ENCODE peak calls at places on chromosomes 4 and X, in six cellular contexts. D is astrocyte, I is K562, R is GM23248, B is Panc1, Q is IMR-90. Z is an unnamed sample.

GRCh38 chrX:106995678-106996077 is 4.3 kb downstream of the MORC4 start:
- DNase-seq in D (no peak), I (no peak), R (no peak), B (no peak), Q (no peak), Z (no peak)

GRCh38 chr4:72457158-72457557 is 111.9 kb downstream of the ADAMTS3 start:
- DNase-seq in D (peak; percentile 30), I (no peak), R (no peak), B (no peak), Q (no peak), Z (no peak)

GRCh38 chr4:119138046-119138445 is 2.4 kb downstream of the MYOZ2 start:
- DNase-seq in D (peak; percentile 51), I (no peak), R (no peak), B (no peak), Q (peak; percentile 61), Z (no peak)

GRCh38 chr4:815464-816146 is 10.3 kb downstream of the CPLX1 start:
- DNase-seq in D (no peak), I (no peak), R (no peak), B (no peak), Q (no peak), Z (no peak)

GRCh38 chrX:75642811-75643361 is 120.0 kb upstream of the ZDHHC15 start:
- DNase-seq in D (no peak), I (no peak), R (no peak), B (no peak), Q (no peak), Z (no peak)

GRCh38 chrX:53357799-53358530 is 64.5 kb downstream of the SMC1A start:
- DNase-seq in D (peak; percentile 23), I (no peak), R (peak; percentile 41), B (no peak), Q (peak; percentile 48), Z (peak; percentile 31)

GRCh38 chrX:115650916-115651315 is 89.9 kb downstream of the PLS3 start:
- DNase-seq in D (peak; percentile 23), I (peak; percentile 10), R (peak; percentile 60), B (no peak), Q (peak; percentile 47), Z (peak; percentile 83)

GRCh38 chr4:17934286-17934685 is 87.3 kb downstream of the LCORL start:
- DNase-seq in D (no peak), I (no peak), R (peak; percentile 21), B (no peak), Q (peak; percentile 14), Z (no peak)

GRCh38 chr4:160426233-160426632 is 1323.4 kb downstream of the RAPGEF2 start:
- DNase-seq in D (no peak), I (no peak), R (no peak), B (no peak), Q (no peak), Z (no peak)

GRCh38 chr4:6360385-6360784 is 90.7 kb downstream of the WFS1 start:
- DNase-seq in D (no peak), I (no peak), R (peak; percentile 15), B (no peak), Q (no peak), Z (peak; percentile 22)

GRCh38 chr4:43132010-43132582 is 239.6 kb downstream of the GRXCR1 start:
- DNase-seq in D (peak; percentile 48), I (peak; percentile 31), R (peak; percentile 80), B (no peak), Q (peak; percentile 66), Z (peak; percentile 61)

GRCh38 chr4:174318829-174319764 is 35.4 kb downstream of the CEP44 start:
- DNase-seq in D (peak; percentile 22), I (peak; percentile 30), R (peak; percentile 50), B (peak; percentile 10), Q (peak; percentile 46), Z (no peak)

GRCh38 chr4:124762956-124763355 is 50.4 kb upstream of the ANKRD50 start:
- DNase-seq in D (no peak), I (no peak), R (no peak), B (no peak), Q (no peak), Z (no peak)

GRCh38 chr4:124768596-124768995 is 56.1 kb upstream of the ANKRD50 start:
- DNase-seq in D (no peak), I (no peak), R (peak; percentile 49), B (no peak), Q (peak; percentile 28), Z (no peak)
- H3K4me1 ChIP-seq in D (no peaks in the 10 kb centered on the region), I (no peaks in the 10 kb centered on the region), R (no peaks in the 10 kb centered on the region), B (no peaks in the 10 kb centered on the region), Q (no peaks in the 10 kb centered on the region), Z (no peaks in the 10 kb centered on the region)

GRCh38 chrX:72129661-72130060 is 2.1 kb downstream of the RTL5 start:
- DNase-seq in D (no peak), I (no peak), R (no peak), B (no peak), Q (no peak), Z (no peak)
- H3K27me3 ChIP-seq in D (no peaks in the 10 kb centered on the region), I (no peaks in the 10 kb centered on the region), R (no peaks in the 10 kb centered on the region), B (peaks cover 2% of the 10 kb centered on the region), Q (peaks cover 50% of the 10 kb centered on the region), Z (no peaks in the 10 kb centered on the region)

GRCh38 chrX:137562096-137562495 is 3.8 kb upstream of the ZIC3 start:
- DNase-seq in D (no peak), I (no peak), R (no peak), B (no peak), Q (no peak), Z (peak; percentile 33)
- H3K4me3 ChIP-seq in D (no peak overlapping the region), I (no peak overlapping the region), R (no peak overlapping the region), B (no peak overlapping the region), Q (no peak overlapping the region), Z (no peak overlapping the region)

GRCh38 chr4:85703098-85703497 is 228.1 kb downstream of the ARHGAP24 start:
- DNase-seq in D (no peak), I (no peak), R (peak; percentile 21), B (no peak), Q (no peak), Z (no peak)

GRCh38 chr4:85696661-85697060 is 221.7 kb downstream of the ARHGAP24 start:
- DNase-seq in D (no peak), I (no peak), R (no peak), B (no peak), Q (no peak), Z (no peak)

GRCh38 chr4:85700362-85700761 is 225.4 kb downstream of the ARHGAP24 start:
- DNase-seq in D (no peak), I (no peak), R (no peak), B (no peak), Q (no peak), Z (no peak)

GRCh38 chr4:85701881-85702321 is 227.0 kb downstream of the ARHGAP24 start:
- DNase-seq in D (no peak), I (no peak), R (no peak), B (no peak), Q (no peak), Z (no peak)

GRCh38 chr4:85697864-85698263 is 222.9 kb downstream of the ARHGAP24 start:
- DNase-seq in D (no peak), I (no peak), R (no peak), B (no peak), Q (no peak), Z (no peak)
- H3K4me1 ChIP-seq in D (no peaks in the 10 kb centered on the region), I (no peaks in the 10 kb centered on the region), R (peaks cover 10% of the 10 kb centered on the region), B (no peaks in the 10 kb centered on the region), Q (no peaks in the 10 kb centered on the region), Z (no peaks in the 10 kb centered on the region)

DNA sequence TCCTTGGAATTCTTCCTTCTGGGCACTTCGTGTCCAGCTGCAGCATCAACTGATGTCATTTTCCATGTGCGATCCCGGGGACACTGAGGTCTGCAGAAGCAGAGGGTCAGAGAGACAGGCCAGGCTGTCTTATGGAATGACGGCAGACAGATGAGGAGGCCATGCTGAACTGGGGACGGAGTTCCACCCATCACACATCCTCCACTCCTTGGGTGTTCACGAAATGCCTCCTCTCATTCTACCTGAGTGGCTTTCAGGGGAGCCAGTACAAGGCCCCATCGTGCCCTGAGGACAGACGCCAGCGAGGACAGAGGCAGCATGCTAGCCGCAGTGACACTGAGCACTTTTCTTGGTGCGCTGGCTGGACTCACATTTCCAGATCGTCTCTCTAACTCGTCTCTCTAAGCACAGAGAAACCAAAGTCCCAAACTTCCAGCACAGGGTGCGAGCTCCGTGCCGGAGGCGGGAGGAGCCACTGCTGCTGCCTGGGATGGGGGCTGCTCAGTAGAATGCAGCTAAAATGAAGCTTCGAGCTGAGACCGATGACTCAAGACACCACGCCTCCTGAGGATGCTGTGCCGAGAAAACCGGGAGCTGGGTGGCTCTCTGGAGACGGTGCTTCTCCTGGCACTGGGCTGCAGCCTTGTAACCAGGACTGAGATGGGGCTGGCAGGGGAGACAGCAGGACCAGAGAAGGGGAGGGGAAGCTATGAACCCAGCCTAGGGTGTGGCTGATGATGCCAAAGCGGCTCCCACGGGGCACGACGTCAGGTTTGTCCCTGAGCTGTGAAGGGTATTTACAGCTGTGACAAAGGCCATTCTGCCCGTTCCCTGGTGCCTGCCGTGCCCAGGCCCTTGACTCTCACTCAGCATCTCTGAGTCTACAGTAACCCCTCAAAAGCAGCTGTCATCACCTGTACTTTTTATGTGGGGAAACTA is 8.2 kb downstream of the ABLIM2 start:
- DNase-seq in D (no peak), I (no peak), R (peak; percentile 53), B (no peak), Q (no peak), Z (no peak)
- H3K27me3 ChIP-seq in D (peaks cover 38% of the 10 kb centered on the region), I (peaks cover 20% of the 10 kb centered on the region), R (peaks cover 37% of the 10 kb centered on the region), B (no peaks in the 10 kb centered on the region), Q (peaks cover 71% of the 10 kb centered on the region), Z (peaks cover 19% of the 10 kb centered on the region)

DNA sequence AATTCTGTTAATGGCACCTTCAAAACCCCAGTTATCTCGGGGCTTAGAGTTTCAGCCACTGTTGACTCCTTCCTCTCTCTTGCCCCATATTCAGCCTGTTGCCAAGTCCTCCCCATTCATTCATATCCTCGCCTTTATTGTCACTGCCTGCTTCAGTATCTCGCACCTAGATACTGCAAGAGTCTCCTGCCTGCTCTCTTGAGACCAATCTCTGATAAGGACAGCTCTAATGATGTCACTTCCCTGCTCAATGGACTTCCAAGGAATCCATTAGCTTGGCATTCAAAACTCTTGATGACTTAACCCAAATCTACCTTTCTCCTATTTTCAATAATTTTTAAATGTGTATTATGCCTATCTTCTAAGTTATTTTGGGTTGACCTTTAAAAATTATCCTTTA is 1.1 kb upstream of the UBE2A start:
- DNase-seq in D (no peak), I (no peak), R (no peak), B (no peak), Q (no peak), Z (no peak)
- H3K4me3 ChIP-seq in D (peak overlapping the region; percentile 72), I (peak overlapping the region; percentile 88), R (peak overlapping the region; percentile 98), B (peak overlapping the region; percentile 80), Q (peak overlapping the region; percentile 97), Z (peak overlapping the region; percentile 97)